ENCODE peak calls at places on chromosomes 6 and 20, in six cellular contexts. N, S, D, C, Z and A are unnamed samples.

GRCh38 chr6:14549871-14550270 is 432.3 kb downstream of the CD83 start:
- DNase-seq in S (no peak), C (no peak), D (no peak), Z (no peak), N (no peak), A (no peak)

GRCh38 chr20:43959079-43959919 is 44.6 kb downstream of the TOX2 start:
- DNase-seq in D (peak; percentile 61), Z (no peak), S (no peak), C (no peak), N (no peak), A (no peak)

GRCh38 chr6:142408409-142408808 is 106.6 kb downstream of the ADGRG6 start:
- DNase-seq in S (no peak), N (no peak), C (no peak), Z (no peak), D (no peak), A (no peak)

GRCh38 chr6:52598123-52598823 is 21.4 kb upstream of the TRAM2 start:
- DNase-seq in Z (peak; percentile 29), D (peak; percentile 80), C (peak; percentile 87), N (peak; percentile 74), S (peak; percentile 89), A (peak; percentile 62)

GRCh38 chr6:67131827-67132226 is 1424.8 kb upstream of the EYS start:
- DNase-seq in C (no peak), S (no peak), D (no peak), Z (no peak), N (no peak), A (no peak)

GRCh38 chr6:159988983-159989454 is 20.1 kb downstream of the IGF2R start:
- DNase-seq in N (no peak), Z (no peak), D (no peak), C (no peak), S (no peak), A (no peak)

GRCh38 chr6:136790411-136791295 is 1.6 kb downstream of the MAP3K5 start:
- DNase-seq in C (no peak), S (no peak), D (no peak), Z (no peak), N (no peak), A (no peak)

GRCh38 chr20:24979036-24979960 is 13.3 kb downstream of the APMAP start:
- DNase-seq in C (peak; percentile 22), D (no peak), S (peak; percentile 10), Z (no peak), N (no peak), A (no peak)

GRCh38 chr20:60371456-60371855 is 413.2 kb downstream of the CDH26 start:
- DNase-seq in D (no peak), C (no peak), S (no peak), Z (no peak), N (no peak), A (no peak)

GRCh38 chr6:111423960-111424846 is 58.8 kb downstream of the REV3L start:
- DNase-seq in C (no peak), Z (no peak), N (peak; percentile 10), S (no peak), D (peak; percentile 32), A (no peak)

GRCh38 chr6:131733376-131734016 is 22.7 kb upstream of the CTAGE9 start:
- DNase-seq in D (no peak), S (no peak), C (no peak), N (peak; percentile 67), Z (no peak), A (no peak)

GRCh38 chr6:25788305-25788922 is 33.9 kb downstream of the SLC17A4 start:
- DNase-seq in S (peak; percentile 71), D (peak; percentile 59), N (peak; percentile 51), C (peak; percentile 76), Z (peak; percentile 27), A (no peak)

GRCh38 chr6:168988801-168989200 is 264.8 kb downstream of the THBS2 start:
- DNase-seq in N (peak; percentile 44), C (no peak), D (no peak), S (no peak), Z (no peak), A (no peak)

GRCh38 chr6:163529605-163530004 is 115.1 kb downstream of the QKI start:
- DNase-seq in Z (no peak), S (no peak), C (no peak), D (peak; percentile 82), N (peak; percentile 92), A (no peak)

GRCh38 chr6:118485601-118486550 is 62.2 kb upstream of the PLN start:
- DNase-seq in Z (no peak), D (peak; percentile 26), S (no peak), N (peak; percentile 34), C (no peak), A (no peak)

GRCh38 chr20:59933296-59933848 is at the start of gene SYCP2:
- DNase-seq in C (no peak), S (peak; percentile 60), N (no peak), D (no peak), Z (peak; percentile 23), A (no peak)

GRCh38 chr6:157513004-157513603 is 132.1 kb downstream of the ZDHHC14 start:
- DNase-seq in D (no peak), S (no peak), N (peak; percentile 43), Z (no peak), C (no peak), A (no peak)

GRCh38 chr20:24610341-24611115 is 141.1 kb downstream of the SYNDIG1 start:
- DNase-seq in N (no peak), D (no peak), Z (no peak), C (no peak), S (no peak), A (no peak)

GRCh38 chr20:1897965-1898464 is 2.8 kb downstream of the SIRPA start:
- DNase-seq in C (no peak), D (peak; percentile 19), S (no peak), Z (no peak), N (no peak), A (no peak)

GRCh38 chr6:81750660-81751387 is 1.7 kb downstream of the TENT5A start:
- DNase-seq in Z (no peak), S (no peak), N (peak; percentile 18), C (no peak), D (no peak), A (no peak)

GRCh38 chr20:14992071-14992654 is 654.8 kb upstream of the FLRT3 start:
- DNase-seq in Z (no peak), S (no peak), C (no peak), N (no peak), D (no peak), A (no peak)

GRCh38 chr6:32692019-32692418 is 25.6 kb upstream of the HLA-DQB1 start:
- DNase-seq in S (peak; percentile 52), N (no peak), C (no peak), D (no peak), Z (no peak), A (peak; percentile 26)

GRCh38 chr20:5114403-5114802 is 5.4 kb downstream of the PCNA start:
- DNase-seq in D (no peak), Z (no peak), C (no peak), N (no peak), S (no peak), A (no peak)

GRCh38 chr6:39696986-39697788 is 28.0 kb downstream of the KIF6 start:
- DNase-seq in S (no peak), C (no peak), N (no peak), Z (no peak), D (no peak), A (no peak)

GRCh38 chr20:14295238-14295637 is 42.2 kb downstream of the FLRT3 start:
- DNase-seq in S (no peak), D (no peak), C (no peak), N (no peak), Z (no peak), A (no peak)

DNA sequence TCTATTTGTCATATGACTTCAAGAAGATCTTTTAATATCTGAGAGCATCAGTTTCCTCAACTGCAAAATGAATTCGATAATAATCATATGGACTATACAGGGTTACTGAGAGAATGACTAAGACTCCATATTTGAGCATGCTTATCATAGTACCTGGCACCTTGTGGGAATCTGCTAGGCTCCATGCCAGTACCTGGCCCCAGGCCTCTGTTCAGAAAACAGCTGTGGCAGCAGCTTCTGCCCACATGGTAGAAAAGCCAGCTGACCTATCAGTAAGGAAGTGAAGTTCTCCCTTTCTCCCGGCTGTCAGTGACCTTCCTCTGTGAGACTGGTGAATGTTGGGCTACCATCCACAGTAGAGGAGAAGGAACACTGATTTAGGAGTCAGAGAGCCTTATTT is 574.9 kb upstream of the CHD6 start:
- DNase-seq in C (no peak), N (no peak), S (no peak), Z (no peak), D (no peak), A (no peak)
- H3K14ac ChIP-seq in C (no peak overlapping the region), N (no peak overlapping the region), S (no peak overlapping the region), Z (no peak overlapping the region), D (no peak overlapping the region), A (no peak overlapping the region)

GRCh38 chr6:389622-390021 is 1.9 kb upstream of the IRF4 start:
- DNase-seq in Z (no peak), C (no peak), S (no peak), N (no peak), D (no peak), A (no peak)
- H2AFZ ChIP-seq in Z (no peak overlapping the region), C (no peak overlapping the region), S (no peak overlapping the region), N (no peak overlapping the region), D (no peak overlapping the region), A (no peak overlapping the region)

GRCh38 chr6:56495654-56496053 is 147.0 kb downstream of the DST start:
- DNase-seq in Z (no peak), C (no peak), S (no peak), D (no peak), N (no peak), A (no peak)

GRCh38 chr6:56497270-56497669 is 145.4 kb downstream of the DST start:
- DNase-seq in C (no peak), S (no peak), Z (no peak), D (no peak), N (no peak), A (no peak)

GRCh38 chr6:56499121-56499520 is 143.6 kb downstream of the DST start:
- DNase-seq in S (no peak), C (no peak), Z (no peak), D (no peak), N (peak; percentile 35), A (no peak)

GRCh38 chr6:56491606-56492328 is 150.9 kb downstream of the DST start:
- DNase-seq in D (no peak), N (no peak), Z (no peak), C (no peak), S (no peak), A (no peak)

DNA sequence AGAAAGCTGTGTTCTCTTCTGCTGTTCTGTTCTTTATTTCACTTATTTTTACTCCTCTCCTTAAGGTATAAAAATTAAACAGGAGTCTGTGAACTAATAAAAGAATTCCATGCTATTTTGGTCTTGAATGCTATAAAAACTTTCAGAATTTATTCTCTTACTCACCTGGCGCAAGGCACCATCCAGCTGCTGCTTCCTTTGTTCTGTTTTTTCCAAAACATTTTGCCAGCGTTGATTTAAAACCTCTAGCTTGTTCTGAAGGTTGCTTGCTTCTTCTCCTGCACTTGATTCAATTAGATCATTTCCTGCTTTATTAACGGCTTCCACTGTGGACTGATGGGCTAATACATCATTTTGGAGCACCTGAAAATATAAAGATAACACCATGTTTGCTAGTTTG is 145.0 kb downstream of the DST start:
- DNase-seq in C (no peak), D (no peak), Z (no peak), S (no peak), N (no peak), A (no peak)
- H3K4me2 ChIP-seq in C (no peak overlapping the region), D (no peak overlapping the region), Z (no peak overlapping the region), S (no peak overlapping the region), N (no peak overlapping the region), A (no peak overlapping the region)

DNA sequence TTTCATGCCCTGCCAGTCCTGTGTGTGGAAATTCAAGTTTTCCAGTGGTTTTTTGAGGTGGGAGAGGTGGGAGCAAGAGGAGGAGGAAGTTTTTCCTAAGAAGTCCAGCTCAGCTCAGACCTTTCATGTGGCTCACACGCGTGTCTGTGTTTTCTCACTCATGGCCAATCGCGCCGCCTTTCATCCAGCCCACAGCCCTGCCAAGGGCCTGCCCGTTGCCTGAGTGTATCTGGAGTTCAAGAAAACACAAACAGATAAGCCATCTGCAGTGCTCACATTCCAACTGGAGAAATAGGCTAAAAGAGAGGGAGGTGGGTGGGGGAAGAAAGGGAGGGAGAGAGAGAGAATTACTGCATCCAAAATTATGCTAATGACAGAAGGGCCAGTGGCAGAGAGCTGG is 12.6 kb upstream of the MPC1 start:
- DNase-seq in Z (no peak), D (no peak), S (no peak), C (no peak), N (no peak), A (no peak)
- H3K14ac ChIP-seq in Z (no peak overlapping the region), D (no peak overlapping the region), S (no peak overlapping the region), C (no peak overlapping the region), N (no peak overlapping the region), A (no peak overlapping the region)